ENCODE peak calls at places on chromosomes 7 and 10, in five cellular contexts. E is BJ, A is nephron progenitor cell, G is lower leg skin, Z is kidney epithelial cell. F is an unnamed sample.

GRCh38 chr10:115049957-115050356 is 43.2 kb upstream of the ATRNL1 start:
- DNase-seq in E (peak), A (no peak), G (no peak), Z (peak), F (no peak)

GRCh38 chr10:2949948-2950354 is 117.4 kb upstream of the PFKP start:
- DNase-seq in E (no peak), A (no peak), G (no peak), Z (peak), F (no peak)

GRCh38 chr10:29473411-29474100 is 161.2 kb downstream of the SVIL start:
- DNase-seq in E (no peak), A (no peak), G (no peak), Z (no peak), F (no peak)

GRCh38 chr10:79445708-79446450 is 455 bp upstream of the ZCCHC24 start:
- DNase-seq in E (peak), A (peak), G (peak), Z (peak), F (peak)

GRCh38 chr7:3678411-3678810 is 377.4 kb downstream of the SDK1 start:
- DNase-seq in E (no peak), A (no peak), G (no peak), Z (no peak), F (no peak)

GRCh38 chr7:51369746-51370145 is 53.1 kb upstream of the COBL start:
- DNase-seq in E (no peak), A (no peak), G (no peak), Z (no peak), F (no peak)

GRCh38 chr7:21300692-21301091 is 127.2 kb upstream of the SP4 start:
- DNase-seq in E (no peak), A (no peak), G (no peak), Z (no peak), F (no peak)

GRCh38 chr7:156172638-156173037 is 360.4 kb upstream of the SHH start:
- DNase-seq in E (no peak), A (no peak), G (no peak), Z (no peak), F (no peak)

GRCh38 chr7:121485457-121486243 is 89.5 kb upstream of the FAM3C start:
- DNase-seq in E (peak), A (no peak), G (no peak), Z (no peak), F (no peak)

GRCh38 chr7:157944734-157945291 is 608.0 kb downstream of the DNAJB6 start:
- DNase-seq in E (no peak), A (no peak), G (no peak), Z (no peak), F (no peak)

GRCh38 chr7:12391922-12392615 is 11.6 kb downstream of the VWDE start:
- DNase-seq in E (no peak), A (no peak), G (no peak), Z (no peak), F (no peak)

GRCh38 chr10:88756660-88757059 is 3.2 kb upstream of the LIPN start:
- DNase-seq in E (no peak), A (no peak), G (no peak), Z (no peak), F (no peak)

GRCh38 chr10:26486985-26487850 is 49.1 kb downstream of the APBB1IP start:
- DNase-seq in E (peak), A (no peak), G (peak), Z (peak), F (peak)

GRCh38 chr10:131437556-131438465 is 126.3 kb upstream of the TCERG1L start:
- DNase-seq in E (no peak), A (no peak), G (no peak), Z (no peak), F (no peak)

GRCh38 chr7:101854084-101854865 is 36.8 kb downstream of the CUX1 start:
- DNase-seq in E (no peak), A (no peak), G (no peak), Z (no peak), F (no peak)

DNA sequence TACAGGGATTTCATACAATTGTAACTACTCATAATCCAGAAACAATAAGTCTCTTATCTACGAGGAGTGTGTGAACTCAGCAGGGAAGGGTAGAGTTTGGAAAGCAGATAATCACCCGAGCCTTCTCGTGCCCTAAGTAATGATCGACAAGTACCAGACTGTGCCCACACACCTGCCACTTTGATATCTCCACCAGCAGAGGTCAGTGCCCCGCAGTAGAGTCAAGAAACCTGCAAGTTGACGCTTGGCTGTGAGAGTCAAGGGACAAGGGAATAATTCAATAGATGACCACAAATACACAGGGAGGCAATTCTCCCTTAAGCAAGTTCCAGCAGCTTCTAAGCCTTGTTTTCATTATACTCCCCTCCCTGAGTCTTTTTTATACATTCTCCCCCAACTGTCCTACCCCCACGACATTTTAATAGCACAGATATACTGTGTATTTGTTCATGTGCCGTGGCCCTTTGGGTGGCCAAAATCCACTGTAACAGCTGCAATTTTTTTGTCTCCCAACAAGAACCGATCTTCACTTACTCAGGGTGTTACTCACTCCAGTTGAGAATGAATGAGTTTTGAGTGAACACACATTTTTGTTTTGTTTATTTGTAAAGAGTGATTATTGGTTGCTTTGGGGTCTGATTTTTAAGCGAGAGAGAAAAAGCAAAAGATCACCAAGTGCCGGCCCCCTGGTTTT is 106.9 kb upstream of the RHEB start:
- DNase-seq in E (no peak), A (peak), G (no peak), Z (no peak), F (no peak)
- TF ChIP-seq CTCF in E (peak), A (peak), G (no peak), Z (peak), F (no peak)

DNA sequence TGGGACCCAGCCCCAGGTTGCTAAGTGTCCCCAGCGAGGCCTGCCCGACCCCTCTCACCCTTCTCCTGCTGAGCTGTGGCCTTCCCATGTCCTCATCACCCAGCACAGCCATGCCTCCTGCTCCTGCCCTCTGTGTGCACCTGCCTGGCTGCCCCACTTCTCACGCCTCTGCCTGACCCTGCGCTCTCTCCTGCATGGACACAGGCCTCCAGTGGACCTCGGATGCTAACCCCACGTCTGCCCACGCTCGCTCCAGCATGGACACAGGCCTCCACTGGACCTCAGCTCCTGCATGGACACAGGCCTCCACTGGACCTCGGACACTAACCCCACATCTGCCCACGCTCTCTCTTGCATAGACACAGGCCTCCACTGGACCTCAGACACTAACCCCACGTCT is 111.6 kb downstream of the ADARB2 start:
- DNase-seq in E (no peak), A (no peak), G (no peak), Z (no peak), F (no peak)
- TF ChIP-seq CTCF in E (no peak), A (no peak), G (no peak), Z (no peak), F (no peak)

GRCh38 chr10:70478191-70479160 is at the start of gene PALD1:
- DNase-seq in E (no peak), A (peak), G (peak), Z (no peak), F (peak)
- TF ChIP-seq CTCF in E (peak), A (no peak), G (no peak), Z (no peak), F (no peak)

DNA sequence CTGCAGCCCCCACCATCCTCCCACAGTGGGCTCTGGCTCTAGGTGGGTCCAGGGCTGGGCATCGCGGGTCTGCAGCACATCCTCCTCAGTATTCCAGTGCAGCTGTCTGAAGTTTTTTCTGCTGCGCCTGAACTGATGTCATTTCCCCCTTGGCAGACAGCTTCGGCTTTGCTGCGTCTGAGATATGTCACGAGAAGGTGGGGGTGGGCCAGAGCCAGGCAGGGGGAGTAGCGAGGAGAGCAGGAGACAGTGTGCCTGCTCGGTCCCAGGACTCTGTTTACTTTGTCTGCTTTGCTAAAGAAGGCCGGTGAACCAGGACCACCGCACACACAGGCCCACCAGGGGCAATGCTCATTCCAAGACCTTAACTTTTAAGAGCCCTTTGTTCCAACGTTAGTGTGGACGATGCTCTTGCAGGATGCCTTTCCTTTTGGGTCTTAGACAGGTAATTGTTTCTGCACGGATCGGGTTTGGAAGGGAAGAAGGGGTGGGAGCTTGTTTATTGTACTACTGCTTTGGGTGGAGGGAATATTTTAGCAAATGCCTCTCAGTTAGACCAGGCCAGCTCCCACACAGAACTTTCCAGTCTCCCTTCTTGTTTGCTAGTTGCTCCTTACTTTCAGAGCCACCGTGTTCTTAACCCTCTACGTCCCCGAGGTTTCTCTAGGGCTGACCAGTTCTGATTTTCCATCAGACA is 32.4 kb downstream of the WBP1L start:
- DNase-seq in E (no peak), A (peak), G (peak), Z (no peak), F (no peak)
- TF ChIP-seq CTCF in E (no peak), A (no peak), G (no peak), Z (no peak), F (no peak)

GRCh38 chr10:48511855-48512191 is 93.0 kb downstream of the ARHGAP22 start:
- DNase-seq in E (no peak), A (no peak), G (no peak), Z (no peak), F (no peak)

GRCh38 chr10:48507933-48508830 is 96.7 kb downstream of the ARHGAP22 start:
- DNase-seq in E (no peak), A (no peak), G (no peak), Z (no peak), F (no peak)

GRCh38 chr10:48509061-48509772 is 95.7 kb downstream of the ARHGAP22 start:
- DNase-seq in E (no peak), A (no peak), G (no peak), Z (no peak), F (no peak)

GRCh38 chr10:48511066-48511854 is 93.6 kb downstream of the ARHGAP22 start:
- DNase-seq in E (no peak), A (no peak), G (no peak), Z (no peak), F (no peak)

DNA sequence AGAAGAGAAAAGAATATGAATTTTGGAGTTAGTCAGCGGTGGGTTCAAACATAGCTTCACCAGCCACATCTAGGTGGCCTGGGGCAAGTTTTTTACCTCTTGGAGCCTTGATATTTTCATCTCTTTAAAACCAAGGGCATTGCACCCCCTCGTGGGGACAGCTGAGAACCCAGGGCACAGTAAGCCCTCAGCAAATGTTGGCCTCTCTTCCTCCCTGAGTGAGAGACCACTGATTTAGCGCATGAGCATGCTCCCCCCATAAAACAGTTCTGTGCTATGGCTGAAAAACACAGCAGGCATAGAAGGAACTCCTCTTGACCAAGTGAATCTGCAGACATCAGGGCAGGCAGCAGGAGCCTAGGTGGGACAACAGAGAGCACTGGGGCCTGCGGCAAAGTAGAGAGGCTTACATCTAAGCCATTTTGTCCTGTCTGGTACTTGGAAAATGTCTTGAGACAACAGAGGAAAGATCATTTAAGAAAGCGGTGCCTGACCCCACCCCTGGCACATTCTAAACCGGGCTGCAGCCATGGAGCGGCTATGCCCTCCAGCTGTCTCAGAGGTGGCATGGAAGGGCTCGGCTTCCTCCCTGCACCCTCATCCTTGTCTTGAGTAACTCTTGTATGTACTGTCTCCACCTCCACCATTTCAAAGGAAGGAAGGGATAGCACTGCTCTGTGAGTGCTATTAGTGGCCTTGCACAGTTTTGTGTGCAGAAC is 94.7 kb downstream of the ARHGAP22 start:
- DNase-seq in E (no peak), A (peak), G (no peak), Z (no peak), F (no peak)
- TF ChIP-seq CTCF in E (peak), A (peak), G (no peak), Z (no peak), F (no peak)

DNA sequence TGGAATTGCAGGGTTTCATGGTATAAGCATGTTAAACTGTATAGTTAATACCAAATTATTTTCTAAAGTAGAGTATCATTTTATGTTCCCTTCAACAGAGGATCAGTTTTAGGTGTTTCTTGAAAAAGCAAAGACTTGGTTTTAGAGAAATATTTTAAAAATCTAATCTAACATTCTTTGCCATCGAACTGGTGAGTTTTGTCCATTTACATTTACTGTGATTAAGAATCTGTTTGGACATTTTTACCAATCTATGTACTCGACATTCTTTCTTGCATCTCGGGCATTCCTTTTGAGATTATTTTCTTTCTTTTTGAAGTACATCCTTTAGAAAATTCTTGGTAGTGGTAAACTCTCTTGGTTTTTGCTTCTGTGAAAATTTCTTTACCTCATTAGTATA is 114.7 kb upstream of the FAM133B start:
- DNase-seq in E (no peak), A (no peak), G (no peak), Z (no peak), F (no peak)
- TF ChIP-seq CTCF in E (no peak), A (no peak), G (no peak), Z (no peak), F (no peak)

GRCh38 chr10:47101196-47101595 is 190.0 kb downstream of the PTPN20 start:
- DNase-seq in E (no peak), A (no peak), G (no peak), Z (no peak), F (no peak)
- TF ChIP-seq CTCF in E (no peak), A (no peak), G (no peak), Z (no peak), F (no peak)

GRCh38 chr7:37901236-37901827 is 15.3 kb downstream of the SFRP4 start:
- DNase-seq in E (no peak), A (no peak), G (no peak), Z (no peak), F (peak)
- TF ChIP-seq CTCF in E (peak), A (peak), G (no peak), Z (peak), F (no peak)

GRCh38 chr7:33964417-33965115 is 59.2 kb downstream of the BMPER start:
- DNase-seq in E (no peak), A (no peak), G (no peak), Z (no peak), F (no peak)
- TF ChIP-seq CTCF in E (no peak), A (no peak), G (no peak), Z (no peak), F (no peak)

GRCh38 chr7:117458977-117459583 is 20.7 kb upstream of the CFTR start:
- DNase-seq in E (peak), A (no peak), G (no peak), Z (no peak), F (no peak)
- TF ChIP-seq CTCF in E (peak), A (peak), G (no peak), Z (peak), F (no peak)

F was measured in GM20000.